ENCODE peak calls at places on chromosomes 1 and 21, in ten cellular contexts. N is central memory CD4-positive, alpha-beta T cell; M is stimulated activated CD4-positive, alpha-beta T cell treated with anti-CD3 and anti-CD28 coated beads, Interleukin-1b, Interleukin-23, amount 100 ng/mL, for 1 hour; R is H4; K is astrocyte of the spinal cord; U is AG09319; H is SK-N-DZ; P is GM20000; Y is midbrain; Z is neuronal stem cell. O is an unnamed sample.
A peak's percentile ranks its signal among the peaks of the same experiment; 100 is the strongest.

GRCh38 chr1:156929596-156930238 is 9.3 kb downstream of the LRRC71 start:
- DNase-seq in Z (no peak), U (no peak), M (no peak), Y (no peak), P (no peak), N (no peak), H (no peak), K (no peak), R (no peak), O (no peak)

GRCh38 chr21:43921602-43921978 is 56.6 kb downstream of the AGPAT3 start:
- DNase-seq in P (peak; percentile 59), U (no peak), M (no peak), K (no peak), Y (no peak), Z (no peak), N (peak; percentile 52), H (no peak), R (no peak), O (no peak)

GRCh38 chr1:39996396-39997004 is 41.6 kb downstream of the MFSD2A start:
- DNase-seq in Z (no peak), N (no peak), H (no peak), Y (no peak), K (no peak), P (no peak), R (no peak), M (no peak), U (no peak), O (no peak)

GRCh38 chr1:12087797-12088314 is 24.8 kb downstream of the TNFRSF8 start:
- DNase-seq in R (no peak), M (no peak), N (peak; percentile 60), P (peak; percentile 78), K (no peak), U (no peak), H (no peak), Z (no peak), Y (no peak), O (no peak)

GRCh38 chr1:91753878-91754277 is 132.1 kb downstream of the TGFBR3 start:
- DNase-seq in K (no peak), Z (no peak), H (no peak), N (no peak), P (no peak), R (no peak), M (no peak), Y (no peak), U (no peak), O (no peak)

GRCh38 chr1:31548899-31549806 is 27.2 kb upstream of the TINAGL1 start:
- DNase-seq in Z (peak; percentile 92), U (peak; percentile 60), Y (peak; percentile 79), K (peak; percentile 81), R (peak; percentile 82), H (peak; percentile 72), M (peak; percentile 67), P (peak; percentile 83), N (peak; percentile 76), O (peak; percentile 76)

GRCh38 chr1:114482585-114482984 is 28.4 kb downstream of the TRIM33 start:
- DNase-seq in R (no peak), P (peak; percentile 62), H (no peak), M (no peak), Z (no peak), Y (no peak), U (no peak), K (no peak), N (peak; percentile 6), O (no peak)

GRCh38 chr1:4605158-4605557 is 49.3 kb upstream of the AJAP1 start:
- DNase-seq in H (no peak), U (no peak), R (no peak), Y (no peak), N (no peak), K (no peak), M (no peak), Z (no peak), P (no peak), O (no peak)

GRCh38 chr1:82838066-82838465 is 1037.3 kb downstream of the ADGRL2 start:
- DNase-seq in N (no peak), K (peak; percentile 19), H (no peak), U (no peak), P (no peak), M (no peak), R (peak; percentile 14), Y (no peak), Z (peak; percentile 30), O (no peak)

GRCh38 chr1:167083066-167083682 is 7.0 kb downstream of the GPA33 start:
- DNase-seq in N (no peak), K (no peak), M (no peak), R (no peak), U (no peak), Y (no peak), Z (no peak), P (no peak), H (no peak), O (no peak)

GRCh38 chr1:71089536-71090270 is 8.9 kb upstream of the ZRANB2 start:
- DNase-seq in M (no peak), P (no peak), U (no peak), K (peak; percentile 71), Y (no peak), R (no peak), Z (no peak), N (no peak), H (no peak), O (no peak)

GRCh38 chr21:43850728-43851295 is 14.2 kb upstream of the AGPAT3 start:
- DNase-seq in M (no peak), R (no peak), K (no peak), Y (no peak), N (no peak), Z (no peak), H (no peak), P (no peak), U (no peak), O (no peak)

GRCh38 chr21:37365657-37366487 is 701 bp upstream of the DYRK1A start:
- DNase-seq in R (peak; percentile 35), N (peak; percentile 67), Y (peak; percentile 77), Z (peak; percentile 75), U (no peak), H (peak; percentile 41), M (no peak), P (peak; percentile 93), K (peak; percentile 69), O (peak; percentile 61)

GRCh38 chr21:25176637-25177412 is 430.5 kb downstream of the MRPL39 start:
- DNase-seq in R (peak; percentile 48), H (peak; percentile 12), P (peak; percentile 30), M (no peak), U (no peak), Y (no peak), N (no peak), K (peak; percentile 59), Z (no peak), O (no peak)

GRCh38 chr1:202170726-202171125 is 10.3 kb upstream of the PTPN7 start:
- DNase-seq in R (no peak), N (no peak), K (no peak), U (no peak), Z (no peak), H (no peak), Y (no peak), P (no peak), M (no peak), O (no peak)

GRCh38 chr1:110542730-110543129 is 23.8 kb upstream of the KCNA10 start:
- DNase-seq in N (no peak), M (no peak), H (no peak), P (peak; percentile 45), K (peak; percentile 19), R (peak; percentile 23), Z (peak; percentile 62), U (peak; percentile 2), Y (no peak), O (no peak)

GRCh38 chr1:78797108-78797781 is 147.6 kb downstream of the IFI44 start:
- DNase-seq in U (no peak), N (no peak), R (no peak), Y (no peak), H (no peak), P (no peak), K (no peak), M (no peak), Z (no peak), O (no peak)

GRCh38 chr1:47686731-47687617 is 249.1 kb downstream of the FOXD2 start:
- DNase-seq in U (no peak), Y (no peak), M (no peak), N (no peak), R (no peak), Z (no peak), P (no peak), K (no peak), H (no peak), O (no peak)

GRCh38 chr1:1225238-1225845 is 6.5 kb downstream of the SDF4 start:
- DNase-seq in H (no peak), M (no peak), Z (no peak), P (no peak), N (no peak), Y (no peak), K (no peak), U (no peak), R (no peak), O (no peak)

GRCh38 chr1:25898223-25899015 is 7.8 kb downstream of the STMN1 start:
- DNase-seq in R (no peak), H (no peak), M (no peak), Y (no peak), Z (no peak), P (no peak), K (no peak), N (no peak), U (no peak), O (no peak)

GRCh38 chr21:31526040-31526439 is 133.5 kb upstream of the SOD1 start:
- DNase-seq in Y (no peak), R (peak; percentile 70), Z (no peak), M (no peak), N (no peak), H (no peak), K (peak; percentile 57), P (no peak), U (no peak), O (no peak)

GRCh38 chr1:242228991-242229390 is 230.1 kb upstream of the MAP1LC3C start:
- DNase-seq in M (no peak), R (no peak), Z (no peak), P (no peak), H (no peak), Y (no peak), K (no peak), U (no peak), N (no peak), O (no peak)

GRCh38 chr1:165248969-165249571 is 107.4 kb downstream of the LMX1A start:
- DNase-seq in P (no peak), M (no peak), U (no peak), Y (no peak), Z (no peak), N (no peak), K (no peak), H (no peak), R (no peak), O (no peak)

GRCh38 chr1:1153874-1154273 is 19.8 kb upstream of the TTLL10 start:
- DNase-seq in N (no peak), Z (no peak), Y (no peak), R (no peak), M (no peak), K (no peak), P (no peak), U (no peak), H (no peak), O (no peak)

GRCh38 chr1:204131978-204132377 is 19.9 kb downstream of the ETNK2 start:
- DNase-seq in Y (no peak), P (no peak), N (no peak), Z (no peak), H (no peak), U (no peak), R (no peak), K (no peak), M (no peak), O (no peak)

GRCh38 chr1:46533179-46533864 is 18.1 kb downstream of the KNCN start:
- DNase-seq in U (no peak), Y (peak; percentile 12), Z (no peak), M (no peak), P (peak; percentile 59), N (peak; percentile 49), K (no peak), H (no peak), R (no peak), O (no peak)

GRCh38 chr1:32352831-32353383 is 9.4 kb downstream of the FAM229A start:
- DNase-seq in U (no peak), K (no peak), H (no peak), Y (no peak), Z (no peak), R (no peak), M (no peak), N (no peak), P (no peak), O (no peak)

GRCh38 chr21:39132248-39132647 is 51.0 kb downstream of the PSMG1 start:
- DNase-seq in M (no peak), R (no peak), P (no peak), Y (no peak), U (no peak), Z (no peak), H (no peak), K (no peak), N (no peak), O (no peak)

O was measured in pons.